ENCODE peak calls at places on chromosomes 16 and 17, in five cellular contexts. One of them, this sample, is unnamed.

GRCh38 chr16:62205459-62205858 is 169.2 kb upstream of the CDH8 start:
- DNase-seq in transverse colon: no peak
- DNase-seq in uterus: no peak
- DNase-seq in tibial nerve: no peak
- DNase-seq in HCT116: no peak
- DNase-seq in this sample: no peak

GRCh38 chr17:17957584-17957916 is 14.7 kb downstream of the TOM1L2 start:
- DNase-seq in transverse colon: no peak
- DNase-seq in uterus: no peak
- DNase-seq in tibial nerve: no peak
- DNase-seq in HCT116: no peak
- DNase-seq in this sample: no peak

GRCh38 chr17:74569392-74570003 is 2.2 kb upstream of the CD300H start:
- DNase-seq in transverse colon: peak
- DNase-seq in uterus: no peak
- DNase-seq in tibial nerve: no peak
- DNase-seq in HCT116: peak
- DNase-seq in this sample: peak

GRCh38 chr17:41689497-41690299 is 1.0 kb downstream of the EIF1 start:
- DNase-seq in transverse colon: peak
- DNase-seq in uterus: peak
- DNase-seq in tibial nerve: no peak
- DNase-seq in HCT116: no peak
- DNase-seq in this sample: peak

GRCh38 chr17:43125967-43126910 is 1.1 kb upstream of the BRCA1 start:
- DNase-seq in transverse colon: peak
- DNase-seq in uterus: no peak
- DNase-seq in tibial nerve: no peak
- DNase-seq in HCT116: no peak
- DNase-seq in this sample: no peak

GRCh38 chr16:81523387-81524115 is 78.9 kb downstream of the CMIP start:
- DNase-seq in transverse colon: no peak
- DNase-seq in uterus: peak
- DNase-seq in tibial nerve: no peak
- DNase-seq in HCT116: peak
- DNase-seq in this sample: no peak

GRCh38 chr17:3594976-3595375 is 14.2 kb downstream of the TRPV1 start:
- DNase-seq in transverse colon: no peak
- DNase-seq in uterus: no peak
- DNase-seq in tibial nerve: no peak
- DNase-seq in HCT116: no peak
- DNase-seq in this sample: no peak

GRCh38 chr16:89090182-89090630 is 3.4 kb upstream of the ACSF3 start:
- DNase-seq in transverse colon: no peak
- DNase-seq in uterus: no peak
- DNase-seq in tibial nerve: no peak
- DNase-seq in HCT116: no peak
- DNase-seq in this sample: no peak

GRCh38 chr16:79409970-79410369 is 190.6 kb downstream of the MAF start:
- DNase-seq in transverse colon: no peak
- DNase-seq in uterus: no peak
- DNase-seq in tibial nerve: no peak
- DNase-seq in HCT116: no peak
- DNase-seq in this sample: no peak

GRCh38 chr16:85391175-85391707 is 221.9 kb upstream of the GSE1 start:
- DNase-seq in transverse colon: no peak
- DNase-seq in uterus: no peak
- DNase-seq in tibial nerve: no peak
- DNase-seq in HCT116: no peak
- DNase-seq in this sample: peak

GRCh38 chr16:81723098-81723723 is 55.9 kb upstream of the PLCG2 start:
- DNase-seq in transverse colon: no peak
- DNase-seq in uterus: peak
- DNase-seq in tibial nerve: no peak
- DNase-seq in HCT116: peak
- DNase-seq in this sample: peak

GRCh38 chr16:21166561-21166961 is 8.1 kb downstream of the LDAF1 start:
- DNase-seq in transverse colon: no peak
- DNase-seq in uterus: no peak
- DNase-seq in tibial nerve: no peak
- DNase-seq in HCT116: no peak
- DNase-seq in this sample: no peak

GRCh38 chr17:81481011-81481799 is 31.4 kb downstream of the ACTG1 start:
- DNase-seq in transverse colon: peak
- DNase-seq in uterus: peak
- DNase-seq in tibial nerve: peak
- DNase-seq in HCT116: no peak
- DNase-seq in this sample: peak

GRCh38 chr16:69904495-69905170 is 46.5 kb upstream of the CLEC18A start:
- DNase-seq in transverse colon: peak
- DNase-seq in uterus: no peak
- DNase-seq in tibial nerve: no peak
- DNase-seq in HCT116: no peak
- DNase-seq in this sample: no peak

GRCh38 chr17:5443728-5444127 is 4.8 kb upstream of the C1QBP start:
- DNase-seq in transverse colon: no peak
- DNase-seq in uterus: no peak
- DNase-seq in tibial nerve: no peak
- DNase-seq in HCT116: no peak
- DNase-seq in this sample: no peak

GRCh38 chr17:72683506-72684404 is 408.7 kb downstream of the SLC39A11 start:
- DNase-seq in transverse colon: peak
- DNase-seq in uterus: no peak
- DNase-seq in tibial nerve: no peak
- DNase-seq in HCT116: peak
- DNase-seq in this sample: no peak

GRCh38 chr17:72684405-72685020 is 408.0 kb downstream of the SLC39A11 start:
- DNase-seq in transverse colon: no peak
- DNase-seq in uterus: no peak
- DNase-seq in tibial nerve: no peak
- DNase-seq in HCT116: no peak
- DNase-seq in this sample: no peak

GRCh38 chr17:72681844-72682243 is 410.6 kb downstream of the SLC39A11 start:
- DNase-seq in transverse colon: no peak
- DNase-seq in uterus: no peak
- DNase-seq in tibial nerve: no peak
- DNase-seq in HCT116: peak
- DNase-seq in this sample: no peak

GRCh38 chr17:72677714-72678390 is 414.6 kb downstream of the SLC39A11 start:
- DNase-seq in transverse colon: no peak
- DNase-seq in uterus: no peak
- DNase-seq in tibial nerve: no peak
- DNase-seq in HCT116: no peak
- DNase-seq in this sample: no peak

GRCh38 chr17:72682597-72682996 is 409.9 kb downstream of the SLC39A11 start:
- DNase-seq in transverse colon: no peak
- DNase-seq in uterus: no peak
- DNase-seq in tibial nerve: no peak
- DNase-seq in HCT116: no peak
- DNase-seq in this sample: no peak
- H3K27ac ChIP-seq in transverse colon: no peak
- H3K27ac ChIP-seq in uterus: no peak
- H3K27ac ChIP-seq in tibial nerve: no peak
- H3K27ac ChIP-seq in HCT116: peak
- H3K27ac ChIP-seq in this sample: no peak

GRCh38 chr17:28718317-28718672 is 627 bp upstream of the RAB34 start:
- DNase-seq in transverse colon: no peak
- DNase-seq in uterus: no peak
- DNase-seq in tibial nerve: no peak
- DNase-seq in HCT116: no peak
- DNase-seq in this sample: no peak

GRCh38 chr17:28718990-28719433 is 773 bp upstream of the RPL23A start:
- DNase-seq in transverse colon: no peak
- DNase-seq in uterus: no peak
- DNase-seq in tibial nerve: peak
- DNase-seq in HCT116: no peak
- DNase-seq in this sample: no peak

GRCh38 chr17:28715217-28715616 is 2.5 kb downstream of the RAB34 start:
- DNase-seq in transverse colon: no peak
- DNase-seq in uterus: no peak
- DNase-seq in tibial nerve: no peak
- DNase-seq in HCT116: no peak
- DNase-seq in this sample: no peak

GRCh38 chr17:28717578-28718316 is at the start of gene RAB34:
- DNase-seq in transverse colon: peak
- DNase-seq in uterus: peak
- DNase-seq in tibial nerve: peak
- DNase-seq in HCT116: no peak
- DNase-seq in this sample: peak

DNA sequence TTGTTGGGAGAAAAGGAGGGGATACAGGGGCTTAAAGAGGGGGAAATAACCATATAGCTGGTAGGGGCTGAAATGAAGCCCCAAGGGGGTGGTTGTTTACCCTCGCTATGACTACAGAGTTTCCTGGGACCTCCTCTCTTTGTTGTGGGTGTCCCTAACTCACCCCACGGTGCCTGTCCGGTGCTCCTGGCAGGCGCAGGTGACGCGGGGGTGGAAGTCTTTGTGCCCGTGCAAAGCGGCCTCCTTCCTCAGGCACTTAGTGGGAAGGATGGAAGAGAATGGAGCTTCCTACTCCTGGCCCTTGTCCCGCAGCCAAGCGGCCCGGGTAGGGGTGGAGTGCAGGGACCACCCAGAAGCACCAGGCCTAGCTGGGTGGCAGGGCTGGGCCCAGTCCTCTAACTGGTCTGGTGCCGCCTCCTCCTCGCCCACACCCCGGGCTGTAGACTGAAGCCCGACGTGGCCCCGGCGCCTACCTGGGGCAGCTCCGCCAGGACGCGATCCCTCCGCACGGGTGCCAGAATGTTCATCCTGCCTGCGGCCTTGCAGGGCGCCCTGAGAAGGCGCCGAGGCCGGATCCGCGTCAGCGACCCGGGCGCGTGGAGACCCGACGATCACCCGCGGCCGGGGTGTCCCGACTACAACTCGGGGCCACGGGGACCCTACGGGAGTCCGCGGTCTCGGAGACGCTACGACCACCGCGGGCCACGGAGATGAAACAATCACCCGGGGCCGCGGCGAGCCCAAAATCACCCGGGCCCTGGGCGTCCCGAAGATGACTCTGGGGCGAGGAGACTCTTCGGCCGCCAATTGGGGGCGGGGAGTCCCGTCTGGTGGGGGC is 709 bp downstream of the RAB34 start:
- DNase-seq in transverse colon: no peak
- DNase-seq in uterus: no peak
- DNase-seq in tibial nerve: no peak
- DNase-seq in HCT116: no peak
- DNase-seq in this sample: no peak
- TF ChIP-seq POLR2A in transverse colon: no peak
- TF ChIP-seq POLR2A in uterus: no peak
- TF ChIP-seq POLR2A in tibial nerve: no peak
- TF ChIP-seq POLR2A in HCT116: no peak
- TF ChIP-seq POLR2A in this sample: no peak

GRCh38 chr17:79833110-79833450 is 6.2 kb downstream of the CBX4 start:
- DNase-seq in transverse colon: no peak
- DNase-seq in uterus: no peak
- DNase-seq in tibial nerve: no peak
- DNase-seq in HCT116: no peak
- DNase-seq in this sample: no peak

GRCh38 chr17:79830763-79831366 is 8.4 kb downstream of the CBX4 start:
- DNase-seq in transverse colon: no peak
- DNase-seq in uterus: no peak
- DNase-seq in tibial nerve: no peak
- DNase-seq in HCT116: no peak
- DNase-seq in this sample: no peak

GRCh38 chr17:79831367-79832210 is 7.7 kb downstream of the CBX4 start:
- DNase-seq in transverse colon: no peak
- DNase-seq in uterus: no peak
- DNase-seq in tibial nerve: peak
- DNase-seq in HCT116: no peak
- DNase-seq in this sample: peak

GRCh38 chr17:79833744-79834574 is 5.3 kb downstream of the CBX4 start:
- DNase-seq in transverse colon: no peak
- DNase-seq in uterus: no peak
- DNase-seq in tibial nerve: no peak
- DNase-seq in HCT116: no peak
- DNase-seq in this sample: no peak

DNA sequence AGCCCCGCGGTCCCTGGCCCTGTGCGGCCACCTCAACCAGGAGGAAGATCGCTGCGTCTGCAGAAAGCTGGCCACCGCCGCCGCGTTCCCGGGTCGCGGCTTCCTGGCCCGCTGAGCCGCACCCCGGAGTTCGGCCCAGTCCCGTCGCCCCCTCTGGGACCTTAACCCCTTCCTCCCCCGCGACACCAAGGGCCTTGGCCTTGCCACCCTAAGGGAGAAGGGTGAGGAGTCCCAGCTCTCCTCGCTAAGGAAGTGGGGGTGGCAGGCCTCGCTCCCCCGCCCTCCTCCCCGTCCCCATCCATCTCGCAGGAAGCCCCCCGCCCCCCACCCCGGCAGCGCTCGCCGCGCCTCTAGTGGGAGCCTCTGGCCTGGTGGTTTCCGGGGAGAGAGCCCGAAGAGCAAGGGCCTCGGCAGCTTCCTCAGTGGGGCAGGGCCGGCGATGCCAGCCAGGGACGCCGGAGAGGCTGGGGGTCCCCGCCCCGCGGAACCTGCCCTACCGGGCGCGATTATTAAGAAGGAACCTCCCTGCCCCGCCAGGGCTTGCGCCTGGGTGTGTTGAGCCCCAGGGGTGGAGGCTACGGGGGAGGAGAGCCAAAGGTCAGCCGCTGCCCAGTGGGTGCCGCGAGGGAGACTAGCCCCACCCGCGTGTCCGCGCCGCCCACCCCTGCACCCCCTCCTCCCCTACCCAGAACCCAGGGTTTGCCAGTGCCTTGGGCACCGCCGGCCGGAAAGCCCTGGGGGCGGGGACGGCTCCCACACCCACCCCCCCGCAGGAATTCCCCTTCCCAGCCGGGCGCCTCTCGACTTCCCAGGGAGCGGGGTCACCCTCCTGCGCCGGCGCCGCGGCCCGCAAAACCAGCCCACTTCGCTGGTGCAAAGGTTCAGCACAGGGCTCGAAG is 6.8 kb downstream of the CBX4 start:
- DNase-seq in transverse colon: no peak
- DNase-seq in uterus: no peak
- DNase-seq in tibial nerve: no peak
- DNase-seq in HCT116: no peak
- DNase-seq in this sample: no peak
- H3K27ac ChIP-seq in transverse colon: no peak
- H3K27ac ChIP-seq in uterus: no peak
- H3K27ac ChIP-seq in tibial nerve: peak
- H3K27ac ChIP-seq in HCT116: no peak
- H3K27ac ChIP-seq in this sample: peak

GRCh38 chr17:75875940-75876189 is 2.5 kb downstream of the TRIM47 start:
- DNase-seq in transverse colon: no peak
- DNase-seq in uterus: peak
- DNase-seq in tibial nerve: no peak
- DNase-seq in HCT116: no peak
- DNase-seq in this sample: peak

GRCh38 chr17:75876938-75877751 is 1.2 kb downstream of the TRIM47 start:
- DNase-seq in transverse colon: peak
- DNase-seq in uterus: peak
- DNase-seq in tibial nerve: peak
- DNase-seq in HCT116: peak
- DNase-seq in this sample: peak

GRCh38 chr17:75875182-75875939 is 3.0 kb downstream of the TRIM47 start:
- DNase-seq in transverse colon: peak
- DNase-seq in uterus: no peak
- DNase-seq in tibial nerve: no peak
- DNase-seq in HCT116: no peak
- DNase-seq in this sample: peak

GRCh38 chr17:75877752-75878173 is 618 bp downstream of the TRIM47 start:
- DNase-seq in transverse colon: peak
- DNase-seq in uterus: peak
- DNase-seq in tibial nerve: peak
- DNase-seq in HCT116: no peak
- DNase-seq in this sample: peak

GRCh38 chr17:75876190-75876937 is 2.0 kb downstream of the TRIM47 start:
- DNase-seq in transverse colon: peak
- DNase-seq in uterus: peak
- DNase-seq in tibial nerve: no peak
- DNase-seq in HCT116: peak
- DNase-seq in this sample: no peak
- TF ChIP-seq POLR2A in transverse colon: peak
- TF ChIP-seq POLR2A in uterus: no peak
- TF ChIP-seq POLR2A in tibial nerve: no peak
- TF ChIP-seq POLR2A in HCT116: peak
- TF ChIP-seq POLR2A in this sample: no peak

This sample was measured in testis.